ENCODE peak calls at places on chromosome 13, in seven cellular contexts. A is HCT116, N is H1, L is SK-N-SH, O is HepG2, I is K562, W is GM12878. R is an unnamed sample.

GRCh38 chr13:62139597-62139996 is 723.9 kb upstream of the PCDH20 start:
- DNase-seq in A (no peak), N (no peak), L (no peak), O (no peak), I (no peak), W (no peak), R (no peak)

GRCh38 chr13:85841427-85841826 is 42.2 kb upstream of the SLITRK6 start:
- DNase-seq in A (no peak), N (no peak), L (no peak), O (no peak), I (no peak), W (no peak), R (no peak)

GRCh38 chr13:33751151-33751550 is 66.8 kb upstream of the RFC3 start:
- DNase-seq in A (no peak), N (no peak), L (no peak), O (no peak), I (no peak), W (no peak), R (no peak)

GRCh38 chr13:31587696-31588266 is 151.5 kb upstream of the RXFP2 start:
- DNase-seq in A (no peak), N (no peak), L (no peak), O (no peak), I (no peak), W (no peak), R (no peak)

GRCh38 chr13:113472355-113473025 is 18.0 kb downstream of the DCUN1D2 start:
- DNase-seq in A (no peak), N (no peak), L (no peak), O (no peak), I (no peak), W (no peak), R (no peak)

GRCh38 chr13:52399037-52399436 is 6.9 kb downstream of the THSD1 start:
- DNase-seq in A (no peak), N (no peak), L (no peak), O (no peak), I (no peak), W (no peak), R (no peak)

GRCh38 chr13:70842062-70842644 is 733.9 kb upstream of the KLHL1 start:
- DNase-seq in A (no peak), N (no peak), L (no peak), O (no peak), I (no peak), W (no peak), R (no peak)

GRCh38 chr13:74145249-74145970 is 11.2 kb upstream of the KLF12 start:
- DNase-seq in A (no peak), N (no peak), L (peak), O (no peak), I (no peak), W (no peak), R (no peak)

GRCh38 chr13:25247345-25247744 is 39.9 kb downstream of the MTMR6 start:
- DNase-seq in A (no peak), N (no peak), L (no peak), O (no peak), I (no peak), W (no peak), R (no peak)

GRCh38 chr13:29936051-29936813 is 85.8 kb upstream of the UBL3 start:
- DNase-seq in A (no peak), N (no peak), L (no peak), O (no peak), I (no peak), W (no peak), R (no peak)

GRCh38 chr13:40485611-40486517 is 180.6 kb downstream of the FOXO1 start:
- DNase-seq in A (no peak), N (no peak), L (no peak), O (no peak), I (no peak), W (no peak), R (no peak)

GRCh38 chr13:78193853-78194252 is 275.2 kb upstream of the EDNRB start:
- DNase-seq in A (no peak), N (no peak), L (no peak), O (no peak), I (no peak), W (peak), R (no peak)

GRCh38 chr13:25295228-25295627 is 6.2 kb upstream of the NUP58 start:
- DNase-seq in A (no peak), N (no peak), L (no peak), O (no peak), I (no peak), W (no peak), R (no peak)

GRCh38 chr13:106623799-106624198 is 55.9 kb upstream of the ARGLU1 start:
- DNase-seq in A (no peak), N (no peak), L (no peak), O (no peak), I (no peak), W (no peak), R (no peak)

GRCh38 chr13:94114166-94114565 is 365.3 kb downstream of the DCT start:
- DNase-seq in A (no peak), N (no peak), L (no peak), O (no peak), I (no peak), W (no peak), R (no peak)

GRCh38 chr13:30734434-30734833 is 909 bp upstream of the ALOX5AP start:
- DNase-seq in A (no peak), N (peak), L (no peak), O (no peak), I (no peak), W (no peak), R (no peak)

GRCh38 chr13:110363009-110363408 is 55.9 kb downstream of the COL4A2 start:
- DNase-seq in A (peak), N (no peak), L (no peak), O (no peak), I (no peak), W (no peak), R (no peak)

GRCh38 chr13:59510377-59510776 is 653.4 kb downstream of the DIAPH3 start:
- DNase-seq in A (no peak), N (no peak), L (no peak), O (no peak), I (no peak), W (no peak), R (no peak)

GRCh38 chr13:95304446-95304845 is 3.2 kb upstream of the ABCC4 start:
- DNase-seq in A (no peak), N (no peak), L (no peak), O (no peak), I (no peak), W (no peak), R (no peak)

GRCh38 chr13:33236021-33236420 is 49.5 kb downstream of the STARD13 start:
- DNase-seq in A (no peak), N (no peak), L (no peak), O (no peak), I (no peak), W (no peak), R (no peak)

GRCh38 chr13:46392967-46393366 is 5.9 kb upstream of the RUBCNL start:
- DNase-seq in A (no peak), N (no peak), L (no peak), O (no peak), I (no peak), W (no peak), R (no peak)

GRCh38 chr13:52405767-52406494 is at the start of gene THSD1:
- DNase-seq in A (no peak), N (no peak), L (peak), O (no peak), I (no peak), W (no peak), R (no peak)

GRCh38 chr13:20391597-20392452 is 133.8 kb downstream of the CRYL1 start:
- DNase-seq in A (no peak), N (no peak), L (peak), O (no peak), I (no peak), W (no peak), R (peak)

DNA sequence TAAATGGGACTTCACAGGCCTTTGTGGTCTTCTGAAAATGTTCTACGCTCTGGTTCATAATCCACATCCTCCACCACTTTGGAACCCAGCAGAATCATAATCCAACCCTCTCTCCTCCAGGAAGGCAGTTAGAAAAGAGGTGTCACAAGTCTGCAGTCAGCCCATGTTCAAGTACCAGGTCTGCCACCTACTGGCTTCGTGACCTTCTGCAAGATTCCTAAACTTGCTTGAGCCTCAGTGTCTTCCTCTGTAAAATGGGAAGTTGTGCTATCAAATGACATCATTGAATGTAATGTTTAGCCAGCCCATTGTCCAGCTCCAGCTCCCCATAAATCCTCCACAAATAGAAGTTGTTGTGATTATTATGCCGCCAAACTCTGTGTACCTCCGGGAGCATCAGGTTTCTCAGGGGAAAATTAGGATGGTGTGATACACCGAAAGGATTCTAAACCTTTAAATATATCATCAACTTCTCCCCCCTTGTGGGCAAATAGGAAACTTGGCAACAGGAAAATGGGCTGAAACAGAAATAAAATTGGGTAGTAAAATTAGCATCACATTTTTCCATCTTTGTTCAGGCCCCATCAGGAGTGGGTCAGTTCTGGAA is 109.7 kb downstream of the NUFIP1 start:
- DNase-seq in A (peak), N (no peak), L (peak), O (no peak), I (no peak), W (peak), R (no peak)
- TF ChIP-seq JUND in A (no peak), N (no peak), L (no peak), O (no peak), I (no peak), W (no peak), R (no peak)

GRCh38 chr13:37293295-37293694 is 187.8 kb upstream of the CSNK1A1L start:
- DNase-seq in A (no peak), N (no peak), L (no peak), O (no peak), I (no peak), W (no peak), R (no peak)

GRCh38 chr13:37288057-37288720 is 182.7 kb upstream of the CSNK1A1L start:
- DNase-seq in A (no peak), N (no peak), L (no peak), O (no peak), I (no peak), W (no peak), R (no peak)

GRCh38 chr13:37290691-37291090 is 185.2 kb upstream of the CSNK1A1L start:
- DNase-seq in A (no peak), N (no peak), L (no peak), O (no peak), I (no peak), W (no peak), R (no peak)

GRCh38 chr13:37295046-37295445 is 189.6 kb upstream of the CSNK1A1L start:
- DNase-seq in A (no peak), N (no peak), L (no peak), O (no peak), I (no peak), W (no peak), R (peak)

DNA sequence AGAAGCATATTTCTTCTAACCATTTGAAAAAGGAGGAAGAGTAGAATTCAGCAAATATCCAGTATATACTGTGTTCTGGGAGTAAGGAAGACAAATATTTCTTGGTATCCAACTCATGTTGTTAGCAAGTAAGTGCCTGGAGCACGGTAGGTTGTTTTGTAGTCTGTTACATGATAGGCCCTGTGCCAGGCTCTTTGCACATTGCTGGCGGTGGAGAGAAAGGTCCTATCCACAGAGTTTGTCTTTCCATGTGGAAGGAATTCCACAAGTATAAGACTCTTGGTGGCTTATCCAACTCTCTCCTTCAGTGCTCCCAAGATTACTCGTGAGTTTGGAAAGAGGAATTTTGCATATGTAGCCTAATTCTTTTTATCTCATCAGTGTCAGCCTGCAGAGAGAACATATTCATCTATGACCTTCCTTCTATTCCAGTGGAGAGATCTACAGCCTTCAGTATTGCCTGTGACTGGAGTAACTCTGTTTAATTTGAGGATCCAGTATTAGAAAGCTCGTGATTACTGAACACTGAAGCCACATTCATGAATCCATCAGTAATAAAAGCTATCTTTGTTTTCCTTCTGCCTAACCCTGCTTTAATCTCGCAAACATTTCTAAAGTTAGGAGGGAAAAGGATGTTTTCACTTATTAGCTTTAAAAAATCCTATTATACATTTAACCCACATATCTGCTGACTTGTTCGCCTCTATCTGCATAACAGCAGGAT is 183.9 kb upstream of the CSNK1A1L start:
- DNase-seq in A (no peak), N (no peak), L (no peak), O (no peak), I (no peak), W (no peak), R (no peak)
- TF ChIP-seq JUND in A (no peak), N (no peak), L (no peak), O (no peak), I (no peak), W (no peak), R (no peak)

DNA sequence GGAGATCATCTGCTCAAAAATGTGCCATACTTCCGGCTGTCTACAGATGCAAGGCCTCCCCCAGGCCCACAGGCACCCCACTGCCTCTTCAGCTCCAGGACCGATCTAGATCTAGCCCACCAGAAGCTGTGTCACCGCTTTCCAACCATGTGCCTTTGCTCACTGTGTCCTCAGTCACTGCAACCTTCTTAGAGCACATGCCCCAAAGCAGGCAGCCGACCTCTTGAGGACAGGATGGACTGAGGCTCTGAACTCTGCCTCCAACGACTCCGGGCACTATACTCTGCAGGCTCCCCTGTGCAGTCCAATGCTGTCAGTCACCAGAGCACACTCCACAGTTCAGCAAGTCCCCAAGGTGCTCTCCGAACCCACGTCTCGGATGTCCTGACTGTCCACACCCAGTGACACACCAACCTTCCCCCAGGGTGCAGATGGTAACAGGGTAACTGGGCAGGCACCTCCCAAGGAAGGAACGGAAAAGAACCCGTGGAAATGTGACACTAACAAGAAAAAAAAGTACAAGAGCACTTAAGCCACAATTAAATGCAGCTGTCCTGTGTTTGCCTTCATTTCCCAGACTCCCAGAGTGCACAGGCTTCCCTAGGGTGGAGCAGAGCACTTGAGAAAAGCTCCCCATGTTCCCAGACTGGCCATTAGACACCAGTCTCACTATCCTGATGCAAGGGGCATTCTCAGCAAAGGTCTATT is 4.8 kb downstream of the STK24 start:
- DNase-seq in A (no peak), N (no peak), L (peak), O (peak), I (no peak), W (no peak), R (no peak)
- TF ChIP-seq JUND in A (no peak), N (no peak), L (no peak), O (no peak), I (no peak), W (no peak), R (no peak)

DNA sequence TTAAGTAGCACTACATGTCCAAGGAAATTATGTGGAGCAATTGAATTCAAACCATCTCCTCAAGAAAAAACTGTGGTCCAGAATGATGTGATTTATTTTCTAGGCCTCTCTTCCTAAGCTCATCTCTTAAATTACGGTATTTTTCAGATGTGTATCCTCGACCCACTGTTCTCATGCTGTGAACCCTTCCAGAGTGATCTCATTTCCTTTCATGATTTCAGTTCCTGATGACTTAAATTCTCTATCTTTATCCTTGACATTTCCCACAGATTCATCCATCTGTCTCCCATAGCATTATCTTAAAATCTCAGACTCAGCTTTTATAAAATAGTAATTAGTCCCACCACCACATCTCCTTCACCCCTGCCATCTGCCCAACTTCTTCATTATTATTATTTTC is 117.6 kb upstream of the SPRY2 start:
- DNase-seq in A (no peak), N (no peak), L (no peak), O (no peak), I (no peak), W (no peak), R (no peak)
- TF ChIP-seq JUND in A (no peak), N (no peak), L (no peak), O (no peak), I (no peak), W (no peak), R (no peak)

DNA sequence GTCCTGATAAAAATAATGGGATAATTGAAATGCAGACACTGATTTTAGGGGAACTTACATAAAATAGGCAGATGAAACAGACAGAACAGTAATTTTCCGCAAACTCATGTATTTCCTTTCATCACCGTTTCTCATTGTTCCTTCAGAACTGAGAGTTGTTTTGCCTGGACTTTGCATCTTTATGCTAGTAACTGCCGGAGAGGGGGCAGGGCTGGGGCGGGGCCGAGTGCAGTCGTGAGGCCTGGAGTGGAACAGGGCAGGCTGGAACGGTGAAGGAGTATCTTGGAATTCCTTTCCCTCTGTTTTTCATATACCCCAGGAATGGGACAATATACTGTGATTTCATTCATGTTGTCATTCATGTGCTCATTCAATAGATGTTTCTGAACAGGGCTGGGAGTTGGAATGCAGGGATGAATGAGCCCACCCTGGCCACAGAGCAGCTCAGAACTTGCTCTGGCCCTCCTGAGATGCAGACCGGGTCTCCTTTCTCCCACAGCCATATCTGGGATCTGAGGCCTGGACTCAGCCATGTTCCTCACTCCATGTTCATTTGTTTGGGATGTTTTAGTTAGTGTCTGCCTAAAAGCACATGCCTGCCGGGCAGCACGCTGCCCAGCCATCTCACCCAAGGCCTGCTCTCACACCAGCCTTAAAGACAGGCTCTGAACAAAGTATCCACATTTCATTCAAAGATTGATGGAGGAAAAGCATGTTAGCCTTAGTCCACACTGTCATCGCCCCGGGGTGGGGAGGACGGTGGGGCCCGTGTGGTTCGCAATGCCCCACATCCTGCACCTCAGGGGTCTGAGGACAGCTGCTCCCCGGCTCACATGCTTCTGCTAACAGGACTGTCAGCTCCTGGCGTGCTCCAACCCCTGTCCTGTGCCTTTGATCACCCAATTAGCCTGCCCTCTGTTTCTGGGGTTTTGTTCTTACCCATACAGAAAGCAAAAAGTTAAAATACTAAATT is 92.9 kb downstream of the SOX1 start:
- DNase-seq in A (no peak), N (no peak), L (no peak), O (peak), I (no peak), W (no peak), R (no peak)
- TF ChIP-seq JUND in A (no peak), N (no peak), L (no peak), O (no peak), I (no peak), W (no peak), R (no peak)

DNA sequence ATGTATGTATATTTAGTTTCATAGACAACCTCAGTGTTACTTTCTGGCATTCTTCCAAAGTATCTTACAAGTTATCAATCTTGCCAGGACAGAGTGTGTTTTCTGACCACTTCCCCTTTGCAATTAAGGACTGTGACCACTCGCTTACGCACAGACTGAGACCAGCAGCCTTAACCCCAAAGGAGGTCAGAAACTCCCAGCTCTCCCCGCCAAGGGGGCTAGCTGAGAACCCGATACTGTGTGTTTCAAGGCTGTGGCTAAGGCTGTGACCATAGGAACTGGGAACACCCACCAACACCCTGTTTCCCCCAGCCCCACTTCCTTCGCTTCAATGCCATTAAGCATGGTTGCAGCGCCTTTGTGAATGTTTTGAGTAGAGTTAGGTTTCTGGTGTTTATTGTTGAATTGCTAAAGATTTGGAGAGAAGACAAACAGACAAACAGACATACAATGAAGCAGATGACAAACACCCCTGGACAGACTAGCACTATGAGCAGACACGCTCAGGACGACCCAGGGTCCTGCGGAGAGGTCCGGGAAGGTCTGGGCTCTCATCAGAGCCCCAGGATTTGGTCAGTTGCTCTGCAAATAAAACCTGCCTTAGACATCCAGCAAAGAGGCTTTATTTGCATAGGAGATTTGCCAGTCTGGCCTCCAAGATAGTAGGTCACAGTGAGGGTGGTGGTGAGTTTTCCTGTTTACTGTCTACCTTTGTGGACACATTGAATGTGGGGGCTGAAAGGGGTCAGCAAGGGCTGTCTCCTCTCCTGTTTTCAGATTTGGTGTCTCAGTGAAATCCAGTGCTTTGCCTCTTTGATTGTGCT is 25.0 kb upstream of the TNFSF11 start:
- DNase-seq in A (no peak), N (no peak), L (no peak), O (no peak), I (no peak), W (peak), R (no peak)
- TF ChIP-seq JUND in A (no peak), N (no peak), L (no peak), O (no peak), I (no peak), W (peak), R (no peak)

R was measured in T47D.